ENCODE peak calls at places on chromosomes 2 and 18, in nine cellular contexts. A, Y, M, R, G, O, F, K and B are unnamed samples.

GRCh38 chr2:216735086-216735485 is 39.7 kb upstream of the IGFBP5 start:
- DNase-seq in K (no peak), F (no peak), Y (no peak), G (no peak), A (peak; percentile 49), O (no peak), R (no peak), M (no peak), B (peak; percentile 83)

GRCh38 chr2:70084973-70085710 is 2.1 kb upstream of the PCBP1 start:
- DNase-seq in Y (no peak), A (peak; percentile 54), K (no peak), O (peak; percentile 74), R (no peak), M (peak; percentile 65), F (peak; percentile 82), G (no peak), B (peak; percentile 66)

GRCh38 chr18:10912790-10913560 is 236.4 kb downstream of the PIEZO2 start:
- DNase-seq in Y (no peak), A (peak; percentile 36), K (no peak), G (no peak), R (peak; percentile 97), O (no peak), M (no peak), F (no peak), B (no peak)

GRCh38 chr2:227033471-227034148 is 130.4 kb downstream of the COL4A4 start:
- DNase-seq in G (no peak), K (no peak), Y (no peak), O (peak; percentile 4), F (peak; percentile 70), R (no peak), A (no peak), M (no peak), B (peak; percentile 79)

GRCh38 chr2:200411831-200412230 is 98.0 kb downstream of the KCTD18 start:
- DNase-seq in Y (no peak), K (no peak), F (no peak), M (no peak), R (no peak), G (no peak), A (no peak), O (no peak), B (no peak)

GRCh38 chr2:224646242-224646846 is 61.2 kb upstream of the CUL3 start:
- DNase-seq in Y (no peak), G (no peak), M (no peak), R (peak; percentile 41), F (no peak), O (no peak), A (no peak), K (no peak), B (no peak)

GRCh38 chr2:176178807-176179271 is 9.6 kb upstream of the HOXD1 start:
- DNase-seq in M (no peak), K (no peak), Y (no peak), O (no peak), R (peak; percentile 90), A (no peak), F (no peak), G (no peak), B (no peak)

GRCh38 chr2:167718560-167718959 is 528.8 kb downstream of the STK39 start:
- DNase-seq in K (no peak), G (no peak), O (no peak), M (no peak), A (no peak), Y (no peak), R (no peak), F (no peak), B (no peak)

GRCh38 chr2:161077367-161078210 is 82.6 kb upstream of the TANK start:
- DNase-seq in K (no peak), A (no peak), Y (no peak), F (peak; percentile 23), R (peak; percentile 99), M (no peak), G (no peak), O (peak; percentile 35), B (no peak)

GRCh38 chr2:43531251-43531650 is 64.6 kb downstream of the THADA start:
- DNase-seq in R (no peak), F (no peak), Y (no peak), A (no peak), K (no peak), O (no peak), M (no peak), G (no peak), B (no peak)

GRCh38 chr2:54627973-54628372 is 95.5 kb upstream of the EML6 start:
- DNase-seq in F (no peak), O (no peak), G (no peak), M (no peak), A (no peak), Y (no peak), K (no peak), R (no peak), B (no peak)

GRCh38 chr2:54628957-54629356 is 94.5 kb upstream of the EML6 start:
- DNase-seq in G (no peak), Y (no peak), A (no peak), O (no peak), F (no peak), K (no peak), M (no peak), R (no peak), B (no peak)

GRCh38 chr2:54628418-54628817 is 95.0 kb upstream of the EML6 start:
- DNase-seq in R (no peak), G (no peak), M (no peak), O (no peak), A (no peak), F (no peak), K (no peak), Y (no peak), B (no peak)

GRCh38 chr2:54629914-54630609 is 93.4 kb upstream of the EML6 start:
- DNase-seq in G (peak; percentile 82), F (peak; percentile 34), O (no peak), K (no peak), Y (peak; percentile 62), A (no peak), R (no peak), M (peak; percentile 75), B (no peak)

GRCh38 chr2:54629390-54629789 is 94.1 kb upstream of the EML6 start:
- DNase-seq in R (no peak), G (no peak), A (no peak), O (no peak), F (no peak), Y (no peak), K (no peak), M (no peak), B (no peak)
- H3K27ac ChIP-seq in R (no peak overlapping the region), G (no peak overlapping the region), A (no peak overlapping the region), O (no peak overlapping the region), F (no peak overlapping the region), Y (no peak overlapping the region), K (no peak overlapping the region), M (no peak overlapping the region), B (no peak overlapping the region)

GRCh38 chr2:68774569-68775271 is 40.1 kb downstream of the ARHGAP25 start:
- DNase-seq in R (peak; percentile 77), F (peak; percentile 62), K (no peak), O (peak; percentile 47), M (no peak), A (peak; percentile 70), G (peak; percentile 81), Y (no peak), B (peak; percentile 74)

GRCh38 chr2:68775272-68775847 is 40.7 kb downstream of the ARHGAP25 start:
- DNase-seq in O (no peak), Y (no peak), R (no peak), F (no peak), M (no peak), G (no peak), K (no peak), A (no peak), B (no peak)

GRCh38 chr2:68776124-68776523 is 41.5 kb downstream of the ARHGAP25 start:
- DNase-seq in M (no peak), K (no peak), A (no peak), F (no peak), R (no peak), O (no peak), Y (no peak), G (no peak), B (no peak)

GRCh38 chr2:68784191-68784590 is 49.6 kb downstream of the ARHGAP25 start:
- DNase-seq in F (no peak), K (no peak), R (no peak), A (no peak), G (no peak), Y (no peak), O (no peak), M (no peak), B (no peak)

GRCh38 chr2:68779595-68779994 is 45.0 kb downstream of the ARHGAP25 start:
- DNase-seq in F (no peak), O (no peak), G (no peak), A (no peak), K (no peak), Y (no peak), M (no peak), R (no peak), B (no peak)
- H3K27ac ChIP-seq in F (no peak overlapping the region), O (peak overlapping the region; percentile 31), G (no peak overlapping the region), A (no peak overlapping the region), K (no peak overlapping the region), Y (no peak overlapping the region), M (no peak overlapping the region), R (no peak overlapping the region), B (no peak overlapping the region)

DNA sequence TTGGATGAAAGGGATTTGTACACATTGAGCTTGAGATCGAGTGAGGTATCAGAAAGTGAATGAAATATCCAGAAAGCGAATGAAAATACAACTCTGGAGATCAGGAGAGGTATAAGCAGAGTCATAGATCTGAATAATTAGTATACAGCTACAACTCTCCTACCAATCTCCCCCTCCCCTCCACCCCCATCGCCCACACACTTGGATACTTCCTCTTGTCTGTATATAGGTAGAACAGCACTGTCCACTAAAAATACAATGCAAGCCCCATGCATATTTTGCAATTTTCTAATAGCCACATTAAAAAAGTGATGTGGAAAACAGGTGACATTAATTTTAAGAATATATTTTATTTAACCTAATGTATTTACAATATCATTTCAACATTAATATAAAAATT is 23.7 kb upstream of the WIPF1 start:
- DNase-seq in F (no peak), Y (no peak), R (no peak), O (no peak), G (no peak), M (no peak), K (no peak), A (no peak), B (no peak)
- H3K27ac ChIP-seq in F (no peak overlapping the region), Y (no peak overlapping the region), R (no peak overlapping the region), O (no peak overlapping the region), G (no peak overlapping the region), M (no peak overlapping the region), K (no peak overlapping the region), A (no peak overlapping the region), B (no peak overlapping the region)

DNA sequence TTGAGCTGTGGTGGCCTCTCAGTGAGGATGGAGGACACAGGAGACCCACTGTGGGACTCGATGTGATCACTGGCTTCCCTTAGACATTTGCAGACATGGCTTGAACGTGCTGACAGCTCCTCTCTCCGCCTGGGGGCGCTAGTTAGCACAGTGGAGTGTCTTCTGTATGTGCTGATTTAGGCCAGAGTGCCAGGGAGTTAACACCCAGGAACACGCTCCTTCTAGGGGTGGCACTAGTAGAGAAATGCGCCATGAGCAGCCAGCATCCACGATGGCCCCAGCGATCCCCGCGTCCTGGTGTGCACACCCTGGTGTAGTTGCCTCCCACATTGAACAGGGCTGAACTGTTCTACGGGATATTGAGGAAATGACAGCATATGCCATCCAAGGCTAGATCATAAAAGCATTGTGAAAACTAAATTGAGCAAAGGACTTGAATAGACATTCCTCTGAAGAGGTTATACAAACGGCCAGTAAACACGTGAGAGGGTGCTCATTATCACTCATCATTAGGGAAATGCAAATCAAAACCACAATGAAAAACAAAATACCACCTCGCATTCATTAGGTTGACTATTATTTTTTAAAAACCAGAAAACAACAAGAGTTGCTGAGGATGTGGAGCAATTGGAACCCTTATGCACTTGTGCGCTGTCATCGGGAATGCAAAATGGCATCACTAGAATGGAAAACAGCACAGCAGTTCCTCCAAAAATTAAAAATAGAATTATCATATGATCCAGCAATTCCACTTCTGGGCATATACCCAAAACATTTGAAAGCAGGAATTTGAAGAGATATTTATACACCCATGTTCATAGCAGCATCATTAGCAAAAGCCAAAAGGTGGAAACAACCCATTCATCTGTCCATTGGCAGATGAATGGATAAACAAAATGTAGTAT is 11.6 kb upstream of the NMUR1 start:
- DNase-seq in M (no peak), R (no peak), Y (no peak), A (no peak), G (no peak), K (no peak), F (no peak), O (no peak), B (no peak)
- H3K27ac ChIP-seq in M (no peak overlapping the region), R (no peak overlapping the region), Y (no peak overlapping the region), A (no peak overlapping the region), G (no peak overlapping the region), K (no peak overlapping the region), F (no peak overlapping the region), O (no peak overlapping the region), B (peak overlapping the region; percentile 75)